ENCODE peak calls at places on chromosomes 6 and 20, in four cellular contexts. B, E, X and D are unnamed samples.

GRCh38 chr6:75044846-75045245 is 161.0 kb downstream of the COL12A1 start:
- DNase-seq in E (no peak), X (no peak), B (no peak), D (no peak)

GRCh38 chr6:78614961-78615360 is 252.4 kb upstream of the IRAK1BP1 start:
- DNase-seq in B (no peak), E (no peak), X (no peak), D (no peak)

GRCh38 chr6:90131614-90132423 is 164.8 kb downstream of the BACH2 start:
- DNase-seq in B (peak), X (no peak), E (no peak), D (no peak)

GRCh38 chr6:143215785-143216184 is 155.1 kb downstream of the AIG1 start:
- DNase-seq in X (no peak), E (no peak), B (no peak), D (no peak)

GRCh38 chr6:77178821-77179220 is 284.5 kb downstream of the HTR1B start:
- DNase-seq in X (no peak), E (no peak), B (no peak), D (no peak)

GRCh38 chr6:39041072-39041471 is 7.5 kb upstream of the GLP1R start:
- DNase-seq in X (no peak), B (no peak), E (no peak), D (no peak)

GRCh38 chr6:152135755-152136448 is 328.4 kb downstream of the ESR1 start:
- DNase-seq in B (no peak), X (no peak), E (no peak), D (no peak)

GRCh38 chr6:35725721-35726438 is 11.0 kb upstream of the ARMC12 start:
- DNase-seq in B (peak), E (peak), X (peak), D (no peak)

GRCh38 chr6:51989789-51990188 is 97.6 kb downstream of the PKHD1 start:
- DNase-seq in E (no peak), B (no peak), X (no peak), D (no peak)

GRCh38 chr6:73798592-73798991 is 102.6 kb downstream of the CD109 start:
- DNase-seq in X (no peak), B (peak), E (no peak), D (no peak)

GRCh38 chr6:156701961-156702360 is 75.2 kb upstream of the ARID1B start:
- DNase-seq in B (no peak), E (no peak), X (no peak), D (no peak)

GRCh38 chr6:107690864-107691661 is 133.1 kb downstream of the SCML4 start:
- DNase-seq in X (no peak), B (peak), E (no peak), D (no peak)

GRCh38 chr6:21873562-21873961 is 280.0 kb downstream of the SOX4 start:
- DNase-seq in B (peak), E (no peak), X (no peak), D (no peak)

GRCh38 chr6:24890471-24890870 is 45.3 kb downstream of the RIPOR2 start:
- DNase-seq in B (no peak), X (no peak), E (no peak), D (no peak)

GRCh38 chr20:22686097-22686496 is 101.7 kb upstream of the FOXA2 start:
- DNase-seq in B (peak), E (no peak), X (peak), D (no peak)

GRCh38 chr6:107390056-107390455 is 69.3 kb downstream of the PDSS2 start:
- DNase-seq in E (no peak), X (no peak), B (no peak), D (no peak)

GRCh38 chr6:166446146-166446545 is 63.4 kb upstream of the MPC1 start:
- DNase-seq in B (no peak), E (no peak), X (no peak), D (no peak)

GRCh38 chr20:50020283-50020682 is 37.5 kb downstream of the SNAI1 start:
- DNase-seq in X (no peak), B (no peak), E (no peak), D (no peak)

GRCh38 chr20:24668384-24668702 is 198.9 kb downstream of the SYNDIG1 start:
- DNase-seq in X (no peak), E (no peak), B (no peak), D (no peak)

GRCh38 chr6:21396313-21396712 is 197.2 kb upstream of the SOX4 start:
- DNase-seq in E (no peak), X (no peak), B (no peak), D (no peak)

GRCh38 chr6:4446982-4447381 is 311.6 kb upstream of the ECI2 start:
- DNase-seq in B (no peak), X (no peak), E (no peak), D (no peak)

GRCh38 chr20:62918830-62919229 is 7.5 kb downstream of the DIDO1 start:
- DNase-seq in X (no peak), E (no peak), B (no peak), D (no peak)

GRCh38 chr20:1190847-1191246 is 6.1 kb upstream of the TMEM74B start:
- DNase-seq in E (no peak), X (no peak), B (no peak), D (no peak)

GRCh38 chr6:8026800-8027199 is 37.4 kb downstream of the BLOC1S5 start:
- DNase-seq in B (no peak), E (no peak), X (no peak), D (no peak)

GRCh38 chr6:150631283-150631981 is 31.7 kb downstream of the PLEKHG1 start:
- DNase-seq in X (no peak), B (no peak), E (no peak), D (no peak)

GRCh38 chr20:47857142-47857993 is 72.1 kb upstream of the SULF2 start:
- DNase-seq in B (peak), X (no peak), E (peak), D (no peak)

GRCh38 chr6:158506577-158506976 is 53.3 kb upstream of the TMEM181 start:
- DNase-seq in X (no peak), E (no peak), B (no peak), D (no peak)

GRCh38 chr20:3106658-3107463 is 22.3 kb upstream of the AVP start:
- DNase-seq in B (no peak), E (no peak), X (no peak), D (no peak)

GRCh38 chr6:35804996-35805736 is at the start of gene LHFPL5:
- DNase-seq in B (no peak), E (no peak), X (peak), D (no peak)

GRCh38 chr6:31203345-31203979 is 33.0 kb upstream of the POU5F1 start:
- DNase-seq in E (peak), B (no peak), X (no peak), D (no peak)

GRCh38 chr20:64093013-64093503 is 8.9 kb upstream of the LKAAEAR1 start:
- DNase-seq in B (no peak), E (no peak), X (no peak), D (no peak)

GRCh38 chr20:51894201-51894600 is 91.9 kb upstream of the SALL4 start:
- DNase-seq in X (no peak), E (no peak), B (no peak), D (no peak)

GRCh38 chr6:133956413-133957049 is 3.5 kb downstream of the TBPL1 start:
- DNase-seq in E (no peak), B (no peak), X (no peak), D (no peak)

GRCh38 chr20:19783966-19784401 is 25.9 kb downstream of the RIN2 start:
- DNase-seq in B (no peak), X (no peak), E (peak), D (no peak)

GRCh38 chr6:105321207-105321606 is 81.7 kb downstream of the PREP start:
- DNase-seq in B (no peak), X (no peak), E (peak), D (no peak)

GRCh38 chr20:38985060-38985459 is 22.9 kb downstream of the DHX35 start:
- DNase-seq in E (no peak), B (no peak), X (no peak), D (no peak)

GRCh38 chr20:38985603-38986170 is 23.5 kb downstream of the DHX35 start:
- DNase-seq in E (no peak), B (no peak), X (no peak), D (no peak)

GRCh38 chr20:38987777-38988176 is 25.6 kb downstream of the DHX35 start:
- DNase-seq in E (no peak), X (no peak), B (no peak), D (no peak)

GRCh38 chr20:38990728-38991127 is 28.6 kb downstream of the DHX35 start:
- DNase-seq in B (no peak), X (no peak), E (no peak), D (no peak)

GRCh38 chr20:38986663-38987062 is 24.5 kb downstream of the DHX35 start:
- DNase-seq in E (no peak), X (no peak), B (no peak), D (no peak)
- TF ChIP-seq CTCF in E (no peak), X (no peak), B (no peak), D (no peak)

GRCh38 chr20:48945840-48946514 is 24.5 kb downstream of the ARFGEF2 start:
- DNase-seq in E (peak), B (no peak), X (peak), D (no peak)

GRCh38 chr20:48951041-48951440 is 29.5 kb downstream of the ARFGEF2 start:
- DNase-seq in B (no peak), X (no peak), E (no peak), D (no peak)

GRCh38 chr20:48949304-48950170 is 28.0 kb downstream of the ARFGEF2 start:
- DNase-seq in X (peak), B (no peak), E (no peak), D (no peak)

GRCh38 chr20:48951646-48952045 is 30.1 kb downstream of the ARFGEF2 start:
- DNase-seq in B (no peak), X (no peak), E (peak), D (no peak)

GRCh38 chr20:48948612-48949011 is 27.1 kb downstream of the ARFGEF2 start:
- DNase-seq in E (no peak), B (no peak), X (no peak), D (no peak)
- TF ChIP-seq CTCF in E (no peak), B (no peak), X (no peak), D (no peak)

GRCh38 chr6:160974304-160974771 is 17.2 kb upstream of the MAP3K4 start:
- DNase-seq in X (no peak), B (peak), E (no peak), D (peak)
- TF ChIP-seq CTCF in X (no peak), B (no peak), E (no peak), D (no peak)

DNA sequence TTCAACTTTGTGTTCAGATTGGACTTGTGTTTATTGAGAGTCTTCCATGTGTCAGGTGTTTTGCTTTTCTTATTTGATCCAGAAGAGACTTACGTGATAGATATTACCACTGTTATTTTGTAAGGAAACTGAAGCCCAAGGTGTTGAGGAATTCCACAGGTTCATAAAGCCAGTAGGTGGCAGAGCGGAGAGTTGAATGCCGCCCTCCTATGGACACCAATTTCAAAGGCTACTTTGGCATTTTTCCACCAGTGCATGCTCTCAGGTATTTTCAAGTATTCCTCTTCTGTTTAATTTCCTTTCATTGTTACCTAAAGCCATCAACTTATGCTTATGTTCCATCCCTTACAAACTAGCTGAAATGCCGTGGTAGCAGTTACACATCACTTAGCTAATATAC is 14.0 kb upstream of the COL10A1 start:
- DNase-seq in B (no peak), X (no peak), E (no peak), D (no peak)
- TF ChIP-seq CTCF in B (no peak), X (no peak), E (no peak), D (no peak)

GRCh38 chr6:155187096-155187495 is 76.7 kb upstream of the CLDN20 start:
- DNase-seq in E (no peak), B (no peak), X (no peak), D (no peak)

GRCh38 chr6:155190667-155191066 is 73.1 kb upstream of the CLDN20 start:
- DNase-seq in E (no peak), X (no peak), B (no peak), D (no peak)

GRCh38 chr6:155186052-155186658 is 77.7 kb upstream of the CLDN20 start:
- DNase-seq in E (no peak), B (no peak), X (no peak), D (no peak)

GRCh38 chr6:155188707-155189496 is 74.9 kb upstream of the CLDN20 start:
- DNase-seq in X (no peak), E (no peak), B (no peak), D (no peak)

GRCh38 chr6:155187994-155188706 is 75.7 kb upstream of the CLDN20 start:
- DNase-seq in E (peak), X (no peak), B (no peak), D (no peak)
- TF ChIP-seq CTCF in E (no peak), X (no peak), B (no peak), D (no peak)

GRCh38 chr6:29977425-29977727 is 35.0 kb downstream of the HLA-A start:
- DNase-seq in X (no peak), B (no peak), E (no peak), D (no peak)
- TF ChIP-seq CTCF in X (no peak), B (no peak), E (no peak), D (no peak)